ENCODE peak calls at places on chromosome 14, in six cellular contexts. One of them, this sample, is unnamed.

GRCh38 chr14:74459289-74459946 is 33.4 kb upstream of the SYNDIG1L start:
- DNase-seq in astrocyte: peak
- DNase-seq in NCI-H460: peak
- DNase-seq in sigmoid colon: no peak
- DNase-seq in foreskin melanocyte: peak
- DNase-seq in GM10248: peak
- DNase-seq in this sample: no peak

GRCh38 chr14:80587096-80587724 is 354.3 kb downstream of the CEP128 start:
- DNase-seq in NCI-H460: peak
- DNase-seq in foreskin melanocyte: peak
- DNase-seq in astrocyte: peak
- DNase-seq in GM10248: peak
- DNase-seq in sigmoid colon: no peak
- DNase-seq in this sample: no peak

GRCh38 chr14:33897382-33897781 is 53.5 kb downstream of the EGLN3 start:
- DNase-seq in foreskin melanocyte: no peak
- DNase-seq in NCI-H460: no peak
- DNase-seq in GM10248: no peak
- DNase-seq in sigmoid colon: no peak
- DNase-seq in astrocyte: no peak
- DNase-seq in this sample: no peak

GRCh38 chr14:52325126-52325525 is 11.0 kb downstream of the PTGER2 start:
- DNase-seq in NCI-H460: no peak
- DNase-seq in sigmoid colon: no peak
- DNase-seq in astrocyte: peak
- DNase-seq in foreskin melanocyte: no peak
- DNase-seq in GM10248: peak
- DNase-seq in this sample: no peak

GRCh38 chr14:86646688-86647687 is 1117.0 kb downstream of the FLRT2 start:
- DNase-seq in GM10248: no peak
- DNase-seq in sigmoid colon: no peak
- DNase-seq in foreskin melanocyte: no peak
- DNase-seq in astrocyte: peak
- DNase-seq in NCI-H460: no peak
- DNase-seq in this sample: no peak

GRCh38 chr14:100279563-100279962 is 26.7 kb downstream of the SLC25A29 start:
- DNase-seq in foreskin melanocyte: no peak
- DNase-seq in GM10248: no peak
- DNase-seq in NCI-H460: no peak
- DNase-seq in sigmoid colon: no peak
- DNase-seq in astrocyte: no peak
- DNase-seq in this sample: no peak

GRCh38 chr14:37901978-37902377 is 305.7 kb upstream of the SSTR1 start:
- DNase-seq in foreskin melanocyte: no peak
- DNase-seq in NCI-H460: no peak
- DNase-seq in GM10248: no peak
- DNase-seq in astrocyte: peak
- DNase-seq in sigmoid colon: peak
- DNase-seq in this sample: no peak

GRCh38 chr14:36070056-36071043 is 106.2 kb downstream of the PTCSC3 start:
- DNase-seq in sigmoid colon: no peak
- DNase-seq in astrocyte: peak
- DNase-seq in foreskin melanocyte: no peak
- DNase-seq in NCI-H460: peak
- DNase-seq in GM10248: peak
- DNase-seq in this sample: peak

GRCh38 chr14:63573579-63573978 is 30.4 kb upstream of the PPP2R5E start:
- DNase-seq in NCI-H460: no peak
- DNase-seq in astrocyte: peak
- DNase-seq in foreskin melanocyte: peak
- DNase-seq in sigmoid colon: no peak
- DNase-seq in GM10248: no peak
- DNase-seq in this sample: no peak

GRCh38 chr14:23252420-23253333 is 14.9 kb downstream of the RNF212B start:
- DNase-seq in sigmoid colon: no peak
- DNase-seq in astrocyte: no peak
- DNase-seq in GM10248: no peak
- DNase-seq in foreskin melanocyte: no peak
- DNase-seq in NCI-H460: no peak
- DNase-seq in this sample: no peak

GRCh38 chr14:68476212-68476964 is 316.5 kb downstream of the ZFP36L1 start:
- DNase-seq in astrocyte: peak
- DNase-seq in foreskin melanocyte: peak
- DNase-seq in NCI-H460: no peak
- DNase-seq in sigmoid colon: peak
- DNase-seq in GM10248: peak
- DNase-seq in this sample: no peak

GRCh38 chr14:104107611-104108569 is 22.4 kb downstream of the ASPG start:
- DNase-seq in foreskin melanocyte: no peak
- DNase-seq in GM10248: no peak
- DNase-seq in sigmoid colon: peak
- DNase-seq in NCI-H460: no peak
- DNase-seq in astrocyte: no peak
- DNase-seq in this sample: peak

GRCh38 chr14:32561520-32561919 is 232.4 kb downstream of the AKAP6 start:
- DNase-seq in sigmoid colon: peak
- DNase-seq in foreskin melanocyte: no peak
- DNase-seq in NCI-H460: no peak
- DNase-seq in astrocyte: peak
- DNase-seq in GM10248: no peak
- DNase-seq in this sample: no peak

GRCh38 chr14:20516921-20517320 is 11.6 kb downstream of the RNASE10 start:
- DNase-seq in astrocyte: peak
- DNase-seq in foreskin melanocyte: no peak
- DNase-seq in GM10248: no peak
- DNase-seq in sigmoid colon: no peak
- DNase-seq in NCI-H460: no peak
- DNase-seq in this sample: no peak

GRCh38 chr14:35332517-35333346 is 40.5 kb downstream of the PSMA6 start:
- DNase-seq in astrocyte: no peak
- DNase-seq in sigmoid colon: no peak
- DNase-seq in foreskin melanocyte: no peak
- DNase-seq in GM10248: peak
- DNase-seq in NCI-H460: no peak
- DNase-seq in this sample: no peak

GRCh38 chr14:53495846-53496343 is 342.8 kb upstream of the DDHD1 start:
- DNase-seq in foreskin melanocyte: no peak
- DNase-seq in NCI-H460: no peak
- DNase-seq in astrocyte: no peak
- DNase-seq in GM10248: no peak
- DNase-seq in sigmoid colon: no peak
- DNase-seq in this sample: no peak

GRCh38 chr14:99272669-99273024 is 650 bp upstream of the BCL11B start:
- DNase-seq in astrocyte: no peak
- DNase-seq in NCI-H460: no peak
- DNase-seq in GM10248: no peak
- DNase-seq in foreskin melanocyte: no peak
- DNase-seq in sigmoid colon: no peak
- DNase-seq in this sample: no peak

GRCh38 chr14:85479771-85480170 is 50.2 kb upstream of the FLRT2 start:
- DNase-seq in foreskin melanocyte: no peak
- DNase-seq in NCI-H460: no peak
- DNase-seq in GM10248: no peak
- DNase-seq in astrocyte: no peak
- DNase-seq in sigmoid colon: no peak
- DNase-seq in this sample: no peak

GRCh38 chr14:65239897-65240296 is 137.6 kb upstream of the MAX start:
- DNase-seq in astrocyte: no peak
- DNase-seq in GM10248: no peak
- DNase-seq in sigmoid colon: no peak
- DNase-seq in foreskin melanocyte: no peak
- DNase-seq in NCI-H460: no peak
- DNase-seq in this sample: no peak

GRCh38 chr14:20613094-20614037 is 22.2 kb upstream of the RNASE12 start:
- DNase-seq in GM10248: peak
- DNase-seq in astrocyte: peak
- DNase-seq in sigmoid colon: peak
- DNase-seq in foreskin melanocyte: peak
- DNase-seq in NCI-H460: peak
- DNase-seq in this sample: peak

GRCh38 chr14:72173038-72173720 is 240.9 kb downstream of the RGS6 start:
- DNase-seq in sigmoid colon: no peak
- DNase-seq in NCI-H460: no peak
- DNase-seq in astrocyte: no peak
- DNase-seq in GM10248: no peak
- DNase-seq in foreskin melanocyte: no peak
- DNase-seq in this sample: no peak

GRCh38 chr14:102498005-102498677 is 11.4 kb downstream of the ANKRD9 start:
- DNase-seq in astrocyte: no peak
- DNase-seq in NCI-H460: no peak
- DNase-seq in foreskin melanocyte: no peak
- DNase-seq in sigmoid colon: no peak
- DNase-seq in GM10248: no peak
- DNase-seq in this sample: no peak